ENCODE peak calls at places on chromosomes 12 and 14, in four cellular contexts. One of them, this sample, is unnamed.

GRCh38 chr14:95993768-95994592 is 45.2 kb upstream of the C14orf132 start:
- DNase-seq in A549: peak
- DNase-seq in HepG2: peak
- DNase-seq in GM12878: peak
- DNase-seq in this sample: peak

GRCh38 chr12:52644078-52644415 is 8.0 kb downstream of the KRT2 start:
- DNase-seq in A549: no peak
- DNase-seq in HepG2: no peak
- DNase-seq in GM12878: no peak
- DNase-seq in this sample: no peak

GRCh38 chr14:34498684-34499412 is 36.8 kb upstream of the SPTSSA start:
- DNase-seq in A549: peak
- DNase-seq in HepG2: peak
- DNase-seq in GM12878: no peak
- DNase-seq in this sample: peak

GRCh38 chr12:2501464-2502181 is 293.1 kb upstream of the FKBP4 start:
- DNase-seq in A549: no peak
- DNase-seq in HepG2: no peak
- DNase-seq in GM12878: no peak
- DNase-seq in this sample: no peak

GRCh38 chr14:96088131-96088880 is 49.1 kb downstream of the C14orf132 start:
- DNase-seq in A549: no peak
- DNase-seq in HepG2: no peak
- DNase-seq in GM12878: no peak
- DNase-seq in this sample: no peak

GRCh38 chr14:84112589-84112988 is 1417.4 kb upstream of the FLRT2 start:
- DNase-seq in A549: no peak
- DNase-seq in HepG2: no peak
- DNase-seq in GM12878: no peak
- DNase-seq in this sample: no peak

GRCh38 chr12:112855375-112855774 is 51.4 kb upstream of the OAS1 start:
- DNase-seq in A549: peak
- DNase-seq in HepG2: peak
- DNase-seq in GM12878: no peak
- DNase-seq in this sample: peak

GRCh38 chr14:61749867-61750266 is 12.4 kb upstream of the SNAPC1 start:
- DNase-seq in A549: peak
- DNase-seq in HepG2: peak
- DNase-seq in GM12878: no peak
- DNase-seq in this sample: no peak

GRCh38 chr12:159131-159782 is 54.7 kb downstream of the SLC6A12 start:
- DNase-seq in A549: no peak
- DNase-seq in HepG2: no peak
- DNase-seq in GM12878: no peak
- DNase-seq in this sample: no peak

GRCh38 chr12:106248849-106249371 is 1.1 kb upstream of the CKAP4 start:
- DNase-seq in A549: no peak
- DNase-seq in HepG2: no peak
- DNase-seq in GM12878: no peak
- DNase-seq in this sample: no peak

GRCh38 chr12:52440821-52441319 is 6.7 kb upstream of the KRT75 start:
- DNase-seq in A549: no peak
- DNase-seq in HepG2: no peak
- DNase-seq in GM12878: no peak
- DNase-seq in this sample: no peak

GRCh38 chr12:90027889-90028570 is 319.4 kb upstream of the ATP2B1 start:
- DNase-seq in A549: no peak
- DNase-seq in HepG2: no peak
- DNase-seq in GM12878: no peak
- DNase-seq in this sample: peak
- TF ChIP-seq EP300 in A549: no peak
- TF ChIP-seq EP300 in HepG2: no peak
- TF ChIP-seq EP300 in GM12878: no peak
- TF ChIP-seq EP300 in this sample: no peak

GRCh38 chr12:47867496-47867941 is 37.3 kb downstream of the VDR start:
- DNase-seq in A549: no peak
- DNase-seq in HepG2: no peak
- DNase-seq in GM12878: no peak
- DNase-seq in this sample: no peak
- TF ChIP-seq PBX3 in A549: no peak
- TF ChIP-seq PBX3 in HepG2: no peak
- TF ChIP-seq PBX3 in GM12878: no peak
- TF ChIP-seq PBX3 in this sample: no peak

DNA sequence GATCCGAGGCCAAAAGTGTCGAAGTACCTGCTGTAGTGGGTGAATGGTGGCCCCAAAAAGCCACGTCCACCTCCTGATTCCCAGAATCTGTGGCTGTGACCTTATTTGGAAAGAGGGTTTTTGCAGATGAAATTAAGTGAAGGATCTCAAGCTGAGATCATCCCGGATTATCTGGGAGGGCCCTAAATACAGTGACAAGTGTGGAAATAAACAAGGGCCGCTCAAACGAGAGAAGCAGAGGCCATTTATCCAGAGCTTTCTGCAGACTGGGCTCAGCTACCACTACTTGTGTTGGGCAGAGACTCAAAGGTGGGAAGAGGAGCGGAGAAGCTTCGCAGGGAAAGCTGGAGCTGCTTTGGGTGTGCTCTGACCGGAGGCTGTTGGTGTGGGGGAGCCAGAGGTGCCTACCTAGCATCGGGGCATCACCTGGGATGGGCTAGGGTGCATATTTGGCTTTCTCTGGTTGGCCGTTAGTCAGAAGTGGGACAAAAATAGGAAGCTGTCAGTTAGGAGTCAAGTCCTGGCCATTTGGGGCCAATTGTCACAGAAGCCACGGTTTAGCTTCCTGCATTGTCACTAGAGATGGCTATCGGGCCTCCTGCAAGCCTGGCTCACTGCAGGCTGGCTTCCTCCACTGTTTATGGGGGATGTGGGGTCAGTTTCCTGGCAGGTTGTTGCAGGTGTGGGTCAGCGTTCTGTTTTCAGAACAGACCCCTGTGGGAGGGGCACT is 27.8 kb upstream of the DLK1 start:
- DNase-seq in A549: no peak
- DNase-seq in HepG2: no peak
- DNase-seq in GM12878: no peak
- DNase-seq in this sample: no peak
- TF ChIP-seq EP300 in A549: no peak
- TF ChIP-seq EP300 in HepG2: no peak
- TF ChIP-seq EP300 in GM12878: no peak
- TF ChIP-seq EP300 in this sample: no peak

GRCh38 chr12:109612975-109613502 is 39.4 kb downstream of the MVK start:
- DNase-seq in A549: peak
- DNase-seq in HepG2: peak
- DNase-seq in GM12878: no peak
- DNase-seq in this sample: no peak
- TF ChIP-seq PBX3 in A549: no peak
- TF ChIP-seq PBX3 in HepG2: no peak
- TF ChIP-seq PBX3 in GM12878: no peak
- TF ChIP-seq PBX3 in this sample: no peak

GRCh38 chr12:40141996-40142395 is 36.1 kb upstream of the SLC2A13 start:
- DNase-seq in A549: no peak
- DNase-seq in HepG2: no peak
- DNase-seq in GM12878: no peak
- DNase-seq in this sample: no peak

GRCh38 chr12:40138526-40138925 is 32.6 kb upstream of the SLC2A13 start:
- DNase-seq in A549: no peak
- DNase-seq in HepG2: no peak
- DNase-seq in GM12878: no peak
- DNase-seq in this sample: no peak

DNA sequence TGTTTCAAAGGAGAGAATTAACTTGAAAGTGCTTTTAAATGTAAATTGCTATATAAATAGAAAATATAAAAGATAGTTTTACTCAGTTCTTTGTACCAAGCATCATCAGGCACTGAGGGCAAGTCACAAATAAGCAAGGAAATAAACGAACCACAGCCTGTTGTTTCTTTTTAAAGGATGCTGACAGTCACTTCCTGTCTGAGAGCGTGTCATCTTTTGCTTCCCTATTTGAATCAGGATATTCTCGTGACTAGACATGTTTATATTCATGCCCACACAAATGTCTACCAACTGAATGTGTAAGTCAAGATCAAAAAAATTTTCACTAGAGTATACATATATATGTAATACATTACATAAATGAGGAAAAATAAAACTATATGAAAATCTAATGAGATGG is 31.4 kb upstream of the SLC2A13 start:
- DNase-seq in A549: no peak
- DNase-seq in HepG2: no peak
- DNase-seq in GM12878: no peak
- DNase-seq in this sample: no peak
- TF ChIP-seq EP300 in A549: no peak
- TF ChIP-seq EP300 in HepG2: no peak
- TF ChIP-seq EP300 in GM12878: no peak
- TF ChIP-seq EP300 in this sample: no peak

DNA sequence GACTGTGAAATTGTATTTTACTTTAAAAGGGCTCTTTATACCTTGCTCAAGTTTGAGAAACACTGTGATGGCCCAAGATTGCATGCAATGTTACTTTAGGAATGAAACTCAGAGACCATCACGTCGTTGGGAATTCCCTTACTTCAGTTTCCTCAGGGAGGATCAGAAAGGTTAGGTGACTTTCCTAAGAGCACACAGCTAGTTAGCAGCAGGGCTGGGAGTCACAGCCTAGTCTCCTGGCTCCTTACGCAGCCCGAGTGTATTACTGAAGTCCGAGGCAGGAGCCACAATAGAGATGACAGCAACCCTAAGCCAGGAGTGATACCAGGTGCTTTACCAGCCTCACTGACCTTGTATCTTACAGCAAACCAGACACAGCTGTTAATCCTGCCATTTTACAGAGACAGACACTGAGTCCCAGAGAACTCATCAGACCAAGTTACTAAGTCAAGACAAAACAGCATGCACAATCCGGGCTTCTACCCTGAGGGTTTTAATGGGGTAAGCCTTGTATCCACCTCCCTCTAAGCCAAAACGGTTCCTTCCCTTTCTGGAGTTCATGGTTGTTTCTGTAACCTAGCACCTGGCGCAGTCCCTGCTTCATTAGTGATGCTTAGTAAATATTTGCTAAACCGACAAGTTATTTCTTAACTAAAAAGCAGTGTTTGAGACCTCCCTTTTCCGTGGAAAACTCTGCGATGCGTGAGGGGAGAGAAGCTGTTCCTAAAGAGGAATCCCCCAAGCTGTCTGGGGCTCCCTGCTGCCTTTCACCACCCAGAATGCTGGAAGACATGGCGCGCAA is 66.9 kb downstream of the RBM19 start:
- DNase-seq in A549: no peak
- DNase-seq in HepG2: no peak
- DNase-seq in GM12878: no peak
- DNase-seq in this sample: no peak
- TF ChIP-seq PBX3 in A549: no peak
- TF ChIP-seq PBX3 in HepG2: no peak
- TF ChIP-seq PBX3 in GM12878: no peak
- TF ChIP-seq PBX3 in this sample: no peak

This sample was measured in SK-N-SH.